ENCODE peak calls at places on chromosomes 12 and 14, in four cellular contexts. One of them, this sample, is unnamed.

GRCh38 chr14:32259368-32260013 is 56.4 kb upstream of the RNU6-8 start:
- DNase-seq in effector memory CD4-positive, alpha-beta T cell: no peak
- DNase-seq in GM23248: peak; percentile 57
- DNase-seq in psoas muscle: no peak
- DNase-seq in this sample: peak; percentile 89

GRCh38 chr12:60845696-60846095 is 1249.9 kb downstream of the SLC16A7 start:
- DNase-seq in psoas muscle: no peak
- DNase-seq in effector memory CD4-positive, alpha-beta T cell: no peak
- DNase-seq in GM23248: no peak
- DNase-seq in this sample: no peak

GRCh38 chr12:104557488-104558195 is 100.9 kb downstream of the CHST11 start:
- DNase-seq in GM23248: no peak
- DNase-seq in effector memory CD4-positive, alpha-beta T cell: no peak
- DNase-seq in psoas muscle: no peak
- DNase-seq in this sample: no peak

GRCh38 chr12:100170313-100170858 is 27.7 kb upstream of the BLTP3B start:
- DNase-seq in psoas muscle: no peak
- DNase-seq in GM23248: no peak
- DNase-seq in effector memory CD4-positive, alpha-beta T cell: no peak
- DNase-seq in this sample: no peak

GRCh38 chr12:110281549-110282342 is 699 bp downstream of the ATP2A2 start:
- DNase-seq in effector memory CD4-positive, alpha-beta T cell: peak; percentile 15
- DNase-seq in psoas muscle: peak; percentile 62
- DNase-seq in GM23248: peak; percentile 78
- DNase-seq in this sample: no peak

GRCh38 chr12:109740694-109741245 is 27.1 kb downstream of the FAM222A start:
- DNase-seq in GM23248: no peak
- DNase-seq in psoas muscle: peak; percentile 4
- DNase-seq in effector memory CD4-positive, alpha-beta T cell: no peak
- DNase-seq in this sample: no peak

GRCh38 chr12:121590476-121591143 is 9.8 kb upstream of the KDM2B start:
- DNase-seq in GM23248: peak; percentile 88
- DNase-seq in effector memory CD4-positive, alpha-beta T cell: peak; percentile 62
- DNase-seq in psoas muscle: peak; percentile 20
- DNase-seq in this sample: no peak

GRCh38 chr14:34766611-34767010 is 52.2 kb upstream of the CFL2 start:
- DNase-seq in GM23248: peak; percentile 49
- DNase-seq in effector memory CD4-positive, alpha-beta T cell: no peak
- DNase-seq in psoas muscle: no peak
- DNase-seq in this sample: no peak

GRCh38 chr12:25718081-25718731 is 165.1 kb upstream of the LMNTD1 start:
- DNase-seq in GM23248: peak; percentile 51
- DNase-seq in effector memory CD4-positive, alpha-beta T cell: no peak
- DNase-seq in psoas muscle: no peak
- DNase-seq in this sample: no peak

GRCh38 chr12:58419905-58420304 is 478.5 kb downstream of the ATP23 start:
- DNase-seq in effector memory CD4-positive, alpha-beta T cell: no peak
- DNase-seq in GM23248: peak; percentile 55
- DNase-seq in psoas muscle: no peak
- DNase-seq in this sample: peak; percentile 58

GRCh38 chr14:58659846-58660245 is 22.1 kb downstream of the DACT1 start:
- DNase-seq in effector memory CD4-positive, alpha-beta T cell: no peak
- DNase-seq in GM23248: no peak
- DNase-seq in psoas muscle: peak; percentile 19
- DNase-seq in this sample: no peak

GRCh38 chr14:84885061-84885460 is 644.9 kb upstream of the FLRT2 start:
- DNase-seq in GM23248: no peak
- DNase-seq in psoas muscle: no peak
- DNase-seq in effector memory CD4-positive, alpha-beta T cell: no peak
- DNase-seq in this sample: no peak

GRCh38 chr12:56931474-56931978 is 2.7 kb downstream of the SDR9C7 start:
- DNase-seq in psoas muscle: no peak
- DNase-seq in GM23248: peak; percentile 56
- DNase-seq in effector memory CD4-positive, alpha-beta T cell: no peak
- DNase-seq in this sample: peak; percentile 62

GRCh38 chr12:51838036-51838435 is 10.5 kb downstream of the FIGNL2 start:
- DNase-seq in effector memory CD4-positive, alpha-beta T cell: no peak
- DNase-seq in psoas muscle: no peak
- DNase-seq in GM23248: no peak
- DNase-seq in this sample: no peak

GRCh38 chr12:51837286-51837685 is 11.2 kb downstream of the FIGNL2 start:
- DNase-seq in psoas muscle: no peak
- DNase-seq in GM23248: no peak
- DNase-seq in effector memory CD4-positive, alpha-beta T cell: no peak
- DNase-seq in this sample: no peak

GRCh38 chr12:51840966-51841365 is 7.6 kb downstream of the FIGNL2 start:
- DNase-seq in psoas muscle: no peak
- DNase-seq in effector memory CD4-positive, alpha-beta T cell: no peak
- DNase-seq in GM23248: no peak
- DNase-seq in this sample: no peak

GRCh38 chr12:51838762-51839161 is 9.8 kb downstream of the FIGNL2 start:
- DNase-seq in psoas muscle: no peak
- DNase-seq in effector memory CD4-positive, alpha-beta T cell: no peak
- DNase-seq in GM23248: no peak
- DNase-seq in this sample: no peak

GRCh38 chr12:51839310-51839943 is 9.1 kb downstream of the FIGNL2 start:
- DNase-seq in GM23248: no peak
- DNase-seq in effector memory CD4-positive, alpha-beta T cell: no peak
- DNase-seq in psoas muscle: no peak
- DNase-seq in this sample: no peak
- H3K4me1 ChIP-seq in GM23248: no peaks in the 10 kb centered on the region
- H3K4me1 ChIP-seq in effector memory CD4-positive, alpha-beta T cell: no peaks in the 10 kb centered on the region
- H3K4me1 ChIP-seq in psoas muscle: no peaks in the 10 kb centered on the region
- H3K4me1 ChIP-seq in this sample: no peaks in the 10 kb centered on the region

GRCh38 chr14:36426836-36427235 is 93.2 kb downstream of the NKX2-1 start:
- DNase-seq in GM23248: no peak
- DNase-seq in psoas muscle: peak; percentile 15
- DNase-seq in effector memory CD4-positive, alpha-beta T cell: no peak
- DNase-seq in this sample: no peak

GRCh38 chr14:36430662-36431084 is 89.4 kb downstream of the NKX2-1 start:
- DNase-seq in psoas muscle: no peak
- DNase-seq in GM23248: no peak
- DNase-seq in effector memory CD4-positive, alpha-beta T cell: no peak
- DNase-seq in this sample: no peak

GRCh38 chr14:36429692-36430091 is 90.3 kb downstream of the NKX2-1 start:
- DNase-seq in psoas muscle: no peak
- DNase-seq in effector memory CD4-positive, alpha-beta T cell: no peak
- DNase-seq in GM23248: no peak
- DNase-seq in this sample: peak; percentile 13

GRCh38 chr14:36428350-36428749 is 91.7 kb downstream of the NKX2-1 start:
- DNase-seq in psoas muscle: no peak
- DNase-seq in GM23248: no peak
- DNase-seq in effector memory CD4-positive, alpha-beta T cell: no peak
- DNase-seq in this sample: no peak

GRCh38 chr14:36430169-36430568 is 89.9 kb downstream of the NKX2-1 start:
- DNase-seq in psoas muscle: no peak
- DNase-seq in GM23248: no peak
- DNase-seq in effector memory CD4-positive, alpha-beta T cell: no peak
- DNase-seq in this sample: no peak
- H3K27ac ChIP-seq in psoas muscle: no peak overlapping the region
- H3K27ac ChIP-seq in GM23248: no peak overlapping the region
- H3K27ac ChIP-seq in effector memory CD4-positive, alpha-beta T cell: no peak overlapping the region
- H3K27ac ChIP-seq in this sample: no peak overlapping the region

GRCh38 chr14:103994535-103995184 is 52.3 kb upstream of the RD3L start:
- DNase-seq in effector memory CD4-positive, alpha-beta T cell: no peak
- DNase-seq in GM23248: peak; percentile 38
- DNase-seq in psoas muscle: no peak
- DNase-seq in this sample: peak; percentile 62
- H3K27me3 ChIP-seq in effector memory CD4-positive, alpha-beta T cell: peaks cover 2% of the 10 kb centered on the region
- H3K27me3 ChIP-seq in GM23248: peaks cover 37% of the 10 kb centered on the region
- H3K27me3 ChIP-seq in psoas muscle: no peaks in the 10 kb centered on the region
- H3K27me3 ChIP-seq in this sample: peaks cover 9% of the 10 kb centered on the region

DNA sequence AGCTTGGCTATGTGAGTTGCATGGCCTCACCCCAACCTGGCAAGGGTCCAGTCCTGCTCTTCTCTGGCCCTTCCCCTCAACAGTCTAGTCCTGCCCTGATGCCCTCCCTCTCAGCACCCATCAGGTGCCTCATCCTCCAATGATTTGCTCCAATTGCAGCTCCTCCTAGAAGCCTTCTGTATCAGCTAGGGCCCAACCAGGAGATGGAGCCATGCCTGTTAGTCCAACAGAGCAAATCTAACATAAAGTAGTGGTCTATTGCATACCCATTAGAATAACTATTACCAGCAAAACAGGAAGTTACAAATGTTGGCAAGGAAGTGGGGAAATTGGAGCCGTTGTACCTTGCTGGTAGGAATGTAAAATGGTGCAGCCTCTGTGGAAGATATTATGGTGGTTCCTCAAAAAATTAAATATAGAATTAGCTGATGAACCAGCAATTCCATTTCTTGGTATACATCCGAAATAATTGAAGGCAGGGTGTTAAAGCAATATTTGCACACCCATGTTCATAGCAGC is 163.5 kb downstream of the VRK1 start:
- DNase-seq in GM23248: no peak
- DNase-seq in effector memory CD4-positive, alpha-beta T cell: no peak
- DNase-seq in psoas muscle: no peak
- DNase-seq in this sample: no peak
- H3K4me1 ChIP-seq in GM23248: no peaks in the 10 kb centered on the region
- H3K4me1 ChIP-seq in effector memory CD4-positive, alpha-beta T cell: peaks cover 31% of the 10 kb centered on the region
- H3K4me1 ChIP-seq in psoas muscle: no peaks in the 10 kb centered on the region
- H3K4me1 ChIP-seq in this sample: no peaks in the 10 kb centered on the region

GRCh38 chr12:115973968-115974765 is 303.3 kb downstream of the MED13L start:
- DNase-seq in psoas muscle: no peak
- DNase-seq in effector memory CD4-positive, alpha-beta T cell: no peak
- DNase-seq in GM23248: no peak
- DNase-seq in this sample: no peak
- H3K27ac ChIP-seq in psoas muscle: no peak overlapping the region
- H3K27ac ChIP-seq in effector memory CD4-positive, alpha-beta T cell: no peak overlapping the region
- H3K27ac ChIP-seq in GM23248: no peak overlapping the region
- H3K27ac ChIP-seq in this sample: no peak overlapping the region

GRCh38 chr14:76151398-76152332 is at the start of gene GPATCH2L:
- DNase-seq in psoas muscle: peak; percentile 96
- DNase-seq in GM23248: peak; percentile 95
- DNase-seq in effector memory CD4-positive, alpha-beta T cell: peak; percentile 95
- DNase-seq in this sample: peak; percentile 62

GRCh38 chr14:76152333-76152681 is 585 bp downstream of the GPATCH2L start:
- DNase-seq in effector memory CD4-positive, alpha-beta T cell: peak; percentile 68
- DNase-seq in GM23248: peak; percentile 96
- DNase-seq in psoas muscle: peak; percentile 75
- DNase-seq in this sample: peak; percentile 61

GRCh38 chr14:76153919-76154318 is 2.2 kb downstream of the GPATCH2L start:
- DNase-seq in effector memory CD4-positive, alpha-beta T cell: no peak
- DNase-seq in psoas muscle: no peak
- DNase-seq in GM23248: no peak
- DNase-seq in this sample: no peak

GRCh38 chr14:76154539-76155126 is 2.9 kb downstream of the GPATCH2L start:
- DNase-seq in effector memory CD4-positive, alpha-beta T cell: no peak
- DNase-seq in GM23248: no peak
- DNase-seq in psoas muscle: no peak
- DNase-seq in this sample: no peak

DNA sequence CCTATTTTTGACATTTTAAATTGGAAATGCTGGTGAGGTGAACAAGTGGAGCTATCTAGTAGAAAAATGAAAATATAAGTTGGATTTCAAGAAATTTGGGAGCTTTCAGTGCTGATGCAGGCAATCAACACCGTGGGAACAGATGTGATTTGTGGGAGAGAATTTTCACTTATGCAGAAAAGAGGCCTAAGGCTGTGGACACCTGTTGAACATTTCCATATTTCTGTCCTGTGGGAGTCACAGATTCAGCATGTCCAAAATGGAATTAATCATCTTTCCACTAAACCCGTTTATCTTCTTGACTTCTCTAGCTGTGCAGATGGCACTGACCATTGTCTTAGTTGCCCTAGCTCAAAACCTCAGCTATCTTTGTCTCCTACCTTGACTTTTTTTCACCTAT is 2.5 kb upstream of the GPATCH2L start:
- DNase-seq in effector memory CD4-positive, alpha-beta T cell: no peak
- DNase-seq in GM23248: no peak
- DNase-seq in psoas muscle: no peak
- DNase-seq in this sample: no peak
- H3K27me3 ChIP-seq in effector memory CD4-positive, alpha-beta T cell: no peaks in the 10 kb centered on the region
- H3K27me3 ChIP-seq in GM23248: no peaks in the 10 kb centered on the region
- H3K27me3 ChIP-seq in psoas muscle: no peaks in the 10 kb centered on the region
- H3K27me3 ChIP-seq in this sample: peaks cover 17% of the 10 kb centered on the region

DNA sequence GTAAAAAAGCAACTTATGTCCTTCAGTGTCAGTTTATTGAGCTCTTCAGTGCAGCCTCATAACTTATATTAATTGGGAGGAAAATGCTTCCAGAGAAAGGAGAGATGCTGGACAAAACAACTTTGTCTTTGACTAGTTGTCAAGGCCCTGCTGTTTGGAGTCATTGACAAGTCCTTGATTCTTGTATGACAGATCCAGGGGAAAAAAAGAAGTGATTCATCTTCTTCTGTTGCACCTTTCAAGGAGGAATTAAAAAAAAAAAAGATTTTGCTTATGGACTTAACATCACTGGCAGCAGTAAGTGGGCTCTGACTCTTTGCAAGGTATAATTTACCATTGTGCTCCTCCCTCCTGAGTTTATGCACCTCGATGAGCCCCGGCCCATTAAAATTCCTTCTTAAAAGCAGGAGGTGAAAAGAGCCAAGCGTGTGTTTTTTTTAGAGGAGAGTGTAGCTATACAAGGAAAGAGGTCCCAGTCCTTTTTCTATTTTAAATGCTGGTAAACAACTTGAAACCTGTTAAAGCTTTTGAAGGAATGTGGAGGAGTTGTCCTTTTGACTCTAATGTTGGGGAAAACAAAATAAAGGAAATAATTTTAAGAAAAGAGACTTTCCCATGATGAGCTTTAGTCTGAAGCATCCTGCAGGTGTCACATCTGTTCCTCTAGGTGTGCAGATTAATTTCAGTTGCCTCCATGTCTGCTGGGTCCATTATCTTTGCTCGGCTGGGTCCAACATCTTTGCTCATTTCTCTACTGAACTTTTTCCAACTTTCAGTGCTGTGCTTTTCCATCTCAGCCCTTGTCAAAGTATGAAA is 431.6 kb downstream of the RAD51B start:
- DNase-seq in effector memory CD4-positive, alpha-beta T cell: no peak
- DNase-seq in GM23248: no peak
- DNase-seq in psoas muscle: no peak
- DNase-seq in this sample: peak; percentile 22
- H3K4me1 ChIP-seq in effector memory CD4-positive, alpha-beta T cell: peaks cover 10% of the 10 kb centered on the region
- H3K4me1 ChIP-seq in GM23248: peaks cover 64% of the 10 kb centered on the region
- H3K4me1 ChIP-seq in psoas muscle: peaks cover 51% of the 10 kb centered on the region
- H3K4me1 ChIP-seq in this sample: peaks cover 55% of the 10 kb centered on the region